ENCODE peak calls at places on chromosomes 11 and 22, in nine cellular contexts. One of them, this sample, is unnamed.

GRCh38 chr11:31328698-31329097 is 40.8 kb downstream of the DCDC1 start:
- DNase-seq in naive B cell: no peak
- DNase-seq in HS-27A: no peak
- DNase-seq in omental fat pad: no peak
- DNase-seq in heart left ventricle: no peak
- DNase-seq in heart right ventricle: no peak
- DNase-seq in stimulated activated CD4-positive, alpha-beta T cell treated with anti-CD3 and anti-CD28 coated beads, Interleukin-4, amount 100 ng/mL, for 48 hours: no peak
- DNase-seq in activated CD8-positive, alpha-beta T cell treated with anti-CD3 and anti-CD28 coated beads, Interleukin-2, amount 10 ng/mL, durations not matched to agents 7 days and 5 days: no peak
- DNase-seq in HT1080: no peak
- DNase-seq in this sample: no peak

GRCh38 chr11:45895553-45896259 is 10.3 kb downstream of the MAPK8IP1 start:
- DNase-seq in naive B cell: no peak
- DNase-seq in HS-27A: no peak
- DNase-seq in omental fat pad: no peak
- DNase-seq in heart left ventricle: no peak
- DNase-seq in heart right ventricle: no peak
- DNase-seq in stimulated activated CD4-positive, alpha-beta T cell treated with anti-CD3 and anti-CD28 coated beads, Interleukin-4, amount 100 ng/mL, for 48 hours: no peak
- DNase-seq in activated CD8-positive, alpha-beta T cell treated with anti-CD3 and anti-CD28 coated beads, Interleukin-2, amount 10 ng/mL, durations not matched to agents 7 days and 5 days: no peak
- DNase-seq in HT1080: no peak
- DNase-seq in this sample: no peak

GRCh38 chr11:128354476-128354875 is 232.9 kb downstream of the ETS1 start:
- DNase-seq in naive B cell: no peak
- DNase-seq in HS-27A: no peak
- DNase-seq in omental fat pad: no peak
- DNase-seq in heart left ventricle: no peak
- DNase-seq in heart right ventricle: no peak
- DNase-seq in stimulated activated CD4-positive, alpha-beta T cell treated with anti-CD3 and anti-CD28 coated beads, Interleukin-4, amount 100 ng/mL, for 48 hours: no peak
- DNase-seq in activated CD8-positive, alpha-beta T cell treated with anti-CD3 and anti-CD28 coated beads, Interleukin-2, amount 10 ng/mL, durations not matched to agents 7 days and 5 days: no peak
- DNase-seq in HT1080: peak
- DNase-seq in this sample: no peak

GRCh38 chr11:16987205-16987568 is 27.0 kb downstream of the PLEKHA7 start:
- DNase-seq in naive B cell: no peak
- DNase-seq in HS-27A: no peak
- DNase-seq in omental fat pad: no peak
- DNase-seq in heart left ventricle: no peak
- DNase-seq in heart right ventricle: peak
- DNase-seq in stimulated activated CD4-positive, alpha-beta T cell treated with anti-CD3 and anti-CD28 coated beads, Interleukin-4, amount 100 ng/mL, for 48 hours: no peak
- DNase-seq in activated CD8-positive, alpha-beta T cell treated with anti-CD3 and anti-CD28 coated beads, Interleukin-2, amount 10 ng/mL, durations not matched to agents 7 days and 5 days: no peak
- DNase-seq in HT1080: no peak
- DNase-seq in this sample: no peak

GRCh38 chr22:20036535-20037392 is 15.9 kb downstream of the TANGO2 start:
- DNase-seq in naive B cell: no peak
- DNase-seq in HS-27A: no peak
- DNase-seq in omental fat pad: no peak
- DNase-seq in heart left ventricle: no peak
- DNase-seq in heart right ventricle: no peak
- DNase-seq in stimulated activated CD4-positive, alpha-beta T cell treated with anti-CD3 and anti-CD28 coated beads, Interleukin-4, amount 100 ng/mL, for 48 hours: no peak
- DNase-seq in activated CD8-positive, alpha-beta T cell treated with anti-CD3 and anti-CD28 coated beads, Interleukin-2, amount 10 ng/mL, durations not matched to agents 7 days and 5 days: no peak
- DNase-seq in HT1080: no peak
- DNase-seq in this sample: no peak

GRCh38 chr11:114354076-114354475 is 46.2 kb downstream of the C11orf71 start:
- DNase-seq in naive B cell: no peak
- DNase-seq in HS-27A: peak
- DNase-seq in omental fat pad: no peak
- DNase-seq in heart left ventricle: no peak
- DNase-seq in heart right ventricle: no peak
- DNase-seq in stimulated activated CD4-positive, alpha-beta T cell treated with anti-CD3 and anti-CD28 coated beads, Interleukin-4, amount 100 ng/mL, for 48 hours: no peak
- DNase-seq in activated CD8-positive, alpha-beta T cell treated with anti-CD3 and anti-CD28 coated beads, Interleukin-2, amount 10 ng/mL, durations not matched to agents 7 days and 5 days: no peak
- DNase-seq in HT1080: peak
- DNase-seq in this sample: no peak

GRCh38 chr11:130728185-130729160 is 187.8 kb downstream of the SNX19 start:
- DNase-seq in naive B cell: no peak
- DNase-seq in HS-27A: no peak
- DNase-seq in omental fat pad: no peak
- DNase-seq in heart left ventricle: no peak
- DNase-seq in heart right ventricle: no peak
- DNase-seq in stimulated activated CD4-positive, alpha-beta T cell treated with anti-CD3 and anti-CD28 coated beads, Interleukin-4, amount 100 ng/mL, for 48 hours: no peak
- DNase-seq in activated CD8-positive, alpha-beta T cell treated with anti-CD3 and anti-CD28 coated beads, Interleukin-2, amount 10 ng/mL, durations not matched to agents 7 days and 5 days: no peak
- DNase-seq in HT1080: no peak
- DNase-seq in this sample: no peak

GRCh38 chr22:22516992-22517391 is 3.1 kb downstream of the ZNF280A start:
- DNase-seq in naive B cell: no peak
- DNase-seq in HS-27A: no peak
- DNase-seq in omental fat pad: no peak
- DNase-seq in heart left ventricle: no peak
- DNase-seq in heart right ventricle: no peak
- DNase-seq in stimulated activated CD4-positive, alpha-beta T cell treated with anti-CD3 and anti-CD28 coated beads, Interleukin-4, amount 100 ng/mL, for 48 hours: no peak
- DNase-seq in activated CD8-positive, alpha-beta T cell treated with anti-CD3 and anti-CD28 coated beads, Interleukin-2, amount 10 ng/mL, durations not matched to agents 7 days and 5 days: no peak
- DNase-seq in HT1080: no peak
- DNase-seq in this sample: no peak

GRCh38 chr11:47589504-47590025 is 3.1 kb downstream of the FAM180B start:
- DNase-seq in naive B cell: no peak
- DNase-seq in HS-27A: no peak
- DNase-seq in omental fat pad: no peak
- DNase-seq in heart left ventricle: no peak
- DNase-seq in heart right ventricle: no peak
- DNase-seq in stimulated activated CD4-positive, alpha-beta T cell treated with anti-CD3 and anti-CD28 coated beads, Interleukin-4, amount 100 ng/mL, for 48 hours: no peak
- DNase-seq in activated CD8-positive, alpha-beta T cell treated with anti-CD3 and anti-CD28 coated beads, Interleukin-2, amount 10 ng/mL, durations not matched to agents 7 days and 5 days: no peak
- DNase-seq in HT1080: no peak
- DNase-seq in this sample: no peak

GRCh38 chr22:24244144-24244787 is 616 bp downstream of the GGT5 start:
- DNase-seq in naive B cell: no peak
- DNase-seq in HS-27A: no peak
- DNase-seq in omental fat pad: no peak
- DNase-seq in heart left ventricle: no peak
- DNase-seq in heart right ventricle: no peak
- DNase-seq in stimulated activated CD4-positive, alpha-beta T cell treated with anti-CD3 and anti-CD28 coated beads, Interleukin-4, amount 100 ng/mL, for 48 hours: no peak
- DNase-seq in activated CD8-positive, alpha-beta T cell treated with anti-CD3 and anti-CD28 coated beads, Interleukin-2, amount 10 ng/mL, durations not matched to agents 7 days and 5 days: no peak
- DNase-seq in HT1080: no peak
- DNase-seq in this sample: peak

GRCh38 chr11:92702037-92702436 is 267.4 kb upstream of the MTNR1B start:
- DNase-seq in naive B cell: no peak
- DNase-seq in HS-27A: no peak
- DNase-seq in omental fat pad: no peak
- DNase-seq in heart left ventricle: no peak
- DNase-seq in heart right ventricle: no peak
- DNase-seq in stimulated activated CD4-positive, alpha-beta T cell treated with anti-CD3 and anti-CD28 coated beads, Interleukin-4, amount 100 ng/mL, for 48 hours: no peak
- DNase-seq in activated CD8-positive, alpha-beta T cell treated with anti-CD3 and anti-CD28 coated beads, Interleukin-2, amount 10 ng/mL, durations not matched to agents 7 days and 5 days: no peak
- DNase-seq in HT1080: peak
- DNase-seq in this sample: no peak

GRCh38 chr11:64204464-64204989 is 2.0 kb upstream of the FERMT3 start:
- DNase-seq in naive B cell: peak
- DNase-seq in HS-27A: peak
- DNase-seq in omental fat pad: peak
- DNase-seq in heart left ventricle: peak
- DNase-seq in heart right ventricle: peak
- DNase-seq in stimulated activated CD4-positive, alpha-beta T cell treated with anti-CD3 and anti-CD28 coated beads, Interleukin-4, amount 100 ng/mL, for 48 hours: peak
- DNase-seq in activated CD8-positive, alpha-beta T cell treated with anti-CD3 and anti-CD28 coated beads, Interleukin-2, amount 10 ng/mL, durations not matched to agents 7 days and 5 days: peak
- DNase-seq in HT1080: peak
- DNase-seq in this sample: peak

This sample was measured in DND-41.